ENCODE peak calls at places on chromosomes 7 and 10, in eight cellular contexts. C is osteocyte, Q is fibroblast of the aortic adventitia, W is epithelial cell of esophagus, Z is fibroblast of pulmonary artery, O is type B pancreatic cell, S is endothelial cell, J is transverse colon. D is an unnamed sample.

GRCh38 chr7:37234928-37235327 is 213.7 kb downstream of the ELMO1 start:
- DNase-seq in J (no peak), C (no peak), Q (peak; percentile 12), Z (peak; percentile 15), W (peak; percentile 36), O (no peak), S (peak; percentile 10), D (no peak)

GRCh38 chr10:119517235-119518141 is 25.0 kb downstream of the RGS10 start:
- DNase-seq in Z (no peak), O (no peak), W (peak; percentile 16), C (no peak), S (no peak), Q (no peak), J (peak; percentile 59), D (peak; percentile 71)

GRCh38 chr10:106973301-106973700 is 191.2 kb downstream of the SORCS1 start:
- DNase-seq in Q (no peak), S (no peak), W (no peak), C (no peak), Z (no peak), O (no peak), J (no peak), D (no peak)

GRCh38 chr10:43262043-43262901 is 4.6 kb downstream of the RASGEF1A start:
- DNase-seq in C (peak; percentile 81), Q (no peak), O (peak; percentile 69), W (no peak), Z (no peak), J (no peak), S (no peak), D (no peak)

GRCh38 chr7:12623885-12624498 is 53.5 kb downstream of the SCIN start:
- DNase-seq in O (no peak), Z (peak; percentile 50), S (no peak), Q (peak; percentile 49), C (no peak), W (peak; percentile 38), J (no peak), D (no peak)

GRCh38 chr7:142887282-142888015 is 1.9 kb upstream of the TRPV6 start:
- DNase-seq in C (peak; percentile 71), Z (no peak), J (no peak), O (peak; percentile 44), Q (no peak), S (no peak), W (no peak), D (peak; percentile 39)

GRCh38 chr7:70829221-70830059 is 302.5 kb upstream of the GALNT17 start:
- DNase-seq in J (peak; percentile 60), O (peak; percentile 75), Z (peak; percentile 66), C (no peak), W (peak; percentile 61), Q (peak; percentile 61), S (peak; percentile 68), D (peak; percentile 62)

GRCh38 chr10:35409094-35409582 is 72.8 kb downstream of the CCNY start:
- DNase-seq in S (no peak), Z (peak; percentile 82), C (no peak), J (no peak), W (peak; percentile 72), O (no peak), Q (peak; percentile 75), D (peak; percentile 29)

GRCh38 chr10:63722537-63722936 is 201.3 kb downstream of the REEP3 start:
- DNase-seq in Q (peak; percentile 86), W (no peak), Z (peak; percentile 73), S (peak; percentile 18), O (no peak), C (no peak), J (no peak), D (peak; percentile 88)

GRCh38 chr7:156640949-156641485 is 443 bp downstream of the RNF32 start:
- DNase-seq in Q (peak; percentile 37), O (no peak), S (no peak), W (peak; percentile 78), Z (peak; percentile 28), C (no peak), J (peak; percentile 68), D (no peak)

GRCh38 chr10:62194924-62195674 is 73.5 kb downstream of the RTKN2 start:
- DNase-seq in J (no peak), Q (no peak), S (no peak), W (no peak), O (no peak), C (no peak), Z (no peak), D (no peak)

DNA sequence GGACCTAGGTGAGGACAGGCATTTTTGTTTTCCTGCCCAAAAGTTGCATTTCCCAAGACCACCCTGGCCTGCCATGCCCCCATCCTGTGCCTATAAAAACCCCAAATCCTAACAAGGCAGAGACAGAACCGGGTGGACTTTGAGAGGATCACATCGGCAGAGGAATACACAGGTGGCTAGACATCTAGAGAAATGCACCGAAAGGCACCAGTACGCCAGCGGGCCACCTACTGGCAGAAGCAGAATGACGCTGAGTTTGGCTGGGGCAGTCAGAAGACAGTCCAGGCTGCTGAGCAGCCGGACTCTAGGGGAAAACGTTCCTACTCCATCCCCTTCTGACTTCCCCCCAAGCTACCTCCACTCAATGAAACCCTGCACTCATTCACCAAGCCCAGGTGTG is 2.8 kb downstream of the AKR1C4 start:
- DNase-seq in W (no peak), C (no peak), O (no peak), Q (no peak), J (no peak), Z (no peak), S (peak; percentile 4), D (no peak)
- TF ChIP-seq CTCF in W (no peak), C (no peak), O (no peak), Q (no peak), J (no peak), Z (no peak), S (no peak), D (no peak)

GRCh38 chr7:20624666-20625385 is 9.4 kb downstream of the ABCB5 start:
- DNase-seq in Q (no peak), O (no peak), J (no peak), Z (no peak), W (no peak), S (no peak), C (no peak), D (no peak)
- TF ChIP-seq CTCF in Q (no peak), O (no peak), J (no peak), Z (no peak), W (no peak), S (no peak), C (no peak), D (no peak)

DNA sequence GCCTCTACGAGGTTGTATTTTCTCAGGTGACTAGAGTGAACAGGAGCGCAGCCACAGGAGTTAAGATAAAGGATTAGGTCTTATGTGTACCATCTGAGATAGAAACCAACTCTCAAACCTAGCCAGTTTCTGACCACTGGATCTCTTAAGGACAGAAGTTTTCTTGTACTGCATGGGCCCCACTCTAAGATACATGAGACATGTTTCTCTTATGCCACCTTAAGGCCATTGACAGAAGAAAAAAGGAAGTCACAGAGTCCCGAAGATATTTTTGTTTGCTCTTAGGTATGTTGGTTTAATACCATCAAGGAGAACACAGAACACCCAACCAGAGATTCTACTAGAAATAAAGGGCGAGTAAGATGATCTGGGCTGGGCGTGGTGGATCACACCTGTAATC is 335.8 kb downstream of the FRMD4A start:
- DNase-seq in O (no peak), S (no peak), J (no peak), Q (no peak), C (no peak), W (no peak), Z (no peak), D (no peak)
- TF ChIP-seq CTCF in O (no peak), S (no peak), J (no peak), Q (no peak), C (no peak), W (no peak), Z (no peak), D (no peak)

DNA sequence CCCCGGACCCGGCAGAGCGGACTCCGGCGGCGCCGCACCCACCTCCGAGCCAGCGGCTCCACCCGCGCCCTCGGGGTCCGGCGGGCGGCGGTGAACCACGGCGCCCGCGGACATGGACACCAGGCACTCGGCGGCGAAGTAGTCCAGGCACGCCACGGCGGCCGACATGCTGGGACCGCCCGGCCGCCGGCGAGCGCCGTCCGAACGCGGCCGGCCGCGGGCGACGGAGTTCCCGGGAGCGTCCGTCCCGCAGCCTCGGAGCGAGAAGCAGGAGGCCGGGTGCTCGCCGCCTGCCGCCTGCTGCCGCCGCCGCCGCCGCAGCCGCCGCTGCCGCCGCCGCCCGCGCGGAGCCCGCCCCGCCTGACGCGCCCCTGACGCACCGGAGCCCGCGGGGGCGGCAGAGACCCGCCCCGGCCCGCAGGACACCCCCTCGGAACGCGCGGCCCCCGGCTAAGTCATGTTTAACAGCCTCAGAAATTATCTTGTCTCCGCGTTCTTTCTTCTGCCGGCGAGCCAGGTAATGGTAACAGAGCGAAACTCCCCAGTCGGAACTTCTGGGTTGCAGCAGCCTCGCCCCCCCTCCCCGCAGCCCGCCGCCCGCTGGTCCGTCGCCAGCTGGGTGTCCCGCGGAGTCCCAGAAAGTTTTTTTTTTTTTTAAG is at the start of gene KLF14:
- DNase-seq in Z (no peak), Q (no peak), J (peak; percentile 17), C (no peak), W (peak; percentile 40), S (peak; percentile 45), O (no peak), D (no peak)
- TF ChIP-seq CTCF in Z (no peak), Q (no peak), J (no peak), C (no peak), W (no peak), S (no peak), O (no peak), D (no peak)

GRCh38 chr7:132557489-132558044 is 18.7 kb downstream of the PLXNA4 start:
- DNase-seq in J (no peak), W (no peak), Q (peak; percentile 46), C (no peak), S (no peak), O (no peak), Z (peak; percentile 44), D (no peak)
- TF ChIP-seq CTCF in J (no peak), W (no peak), Q (no peak), C (peak; percentile 43), S (no peak), O (no peak), Z (peak; percentile 16), D (no peak)

DNA sequence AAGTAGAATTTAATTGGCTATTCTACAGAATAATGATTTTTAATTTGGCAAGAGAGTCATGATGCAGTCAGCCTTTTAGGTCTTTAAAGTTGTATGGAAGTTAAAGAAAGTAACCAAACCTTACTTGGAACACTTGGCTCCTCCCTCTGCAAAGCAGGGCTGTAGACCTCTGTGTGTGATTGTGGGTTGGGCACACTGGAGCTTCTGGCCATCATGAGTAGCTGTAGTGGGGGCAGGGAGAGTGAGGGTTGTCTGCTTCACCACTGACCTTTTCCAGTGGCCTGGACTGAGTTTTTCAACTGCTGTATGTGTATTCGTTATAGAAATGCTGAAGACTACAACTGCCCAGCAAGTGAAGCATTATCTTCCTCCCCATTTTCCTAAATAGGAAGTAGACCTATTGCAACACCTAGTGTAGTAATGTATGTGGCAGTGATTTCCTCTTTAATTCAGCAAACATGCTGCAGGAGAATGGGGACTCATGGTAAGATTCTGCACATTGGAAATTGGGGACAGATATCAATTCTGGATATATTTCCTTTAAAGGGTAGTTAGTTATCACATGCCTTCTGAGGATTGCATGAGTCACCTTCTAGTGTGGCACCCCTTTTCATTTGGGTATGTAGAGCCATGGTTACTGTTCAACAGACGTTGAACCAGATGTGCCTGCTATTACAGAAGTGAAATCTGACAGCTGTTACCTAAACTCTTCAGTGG is 130.7 kb downstream of the SND1 start:
- DNase-seq in C (no peak), J (no peak), W (peak; percentile 21), Q (no peak), Z (peak; percentile 47), O (no peak), S (no peak), D (no peak)
- TF ChIP-seq CTCF in C (no peak), J (no peak), W (no peak), Q (no peak), Z (no peak), O (no peak), S (no peak), D (no peak)